ENCODE peak calls at places on chromosomes 11 and 22, in eight cellular contexts. One of them, this sample, is unnamed.

GRCh38 chr11:119316729-119317591 is at the start of gene MCAM:
- DNase-seq in uterus: peak; percentile 57
- DNase-seq in stomach: no peak
- DNase-seq in lower leg skin: no peak
- DNase-seq in Calu3: no peak
- DNase-seq in cardiac fibroblast: no peak
- DNase-seq in astrocyte of the spinal cord: peak; percentile 43
- DNase-seq in fibroblast of mammary gland: no peak
- DNase-seq in this sample: peak; percentile 63

GRCh38 chr11:12800032-12800671 is 125.9 kb downstream of the TEAD1 start:
- DNase-seq in astrocyte of the spinal cord: peak; percentile 80
- DNase-seq in Calu3: peak; percentile 65
- DNase-seq in stomach: peak; percentile 63
- DNase-seq in uterus: no peak
- DNase-seq in lower leg skin: no peak
- DNase-seq in cardiac fibroblast: peak; percentile 71
- DNase-seq in fibroblast of mammary gland: peak; percentile 64
- DNase-seq in this sample: no peak

GRCh38 chr11:10328314-10329090 is 23.6 kb downstream of the ADM start:
- DNase-seq in Calu3: no peak
- DNase-seq in stomach: no peak
- DNase-seq in fibroblast of mammary gland: peak; percentile 79
- DNase-seq in astrocyte of the spinal cord: peak; percentile 87
- DNase-seq in uterus: no peak
- DNase-seq in lower leg skin: no peak
- DNase-seq in cardiac fibroblast: peak; percentile 74
- DNase-seq in this sample: no peak

GRCh38 chr11:65887723-65888162 is 528 bp downstream of the FIBP start:
- DNase-seq in Calu3: peak; percentile 32
- DNase-seq in stomach: no peak
- DNase-seq in lower leg skin: no peak
- DNase-seq in uterus: no peak
- DNase-seq in fibroblast of mammary gland: peak; percentile 57
- DNase-seq in astrocyte of the spinal cord: no peak
- DNase-seq in cardiac fibroblast: peak; percentile 61
- DNase-seq in this sample: no peak

GRCh38 chr22:30985561-30986208 is 16.6 kb downstream of the TUG1 start:
- DNase-seq in fibroblast of mammary gland: no peak
- DNase-seq in cardiac fibroblast: no peak
- DNase-seq in lower leg skin: no peak
- DNase-seq in Calu3: no peak
- DNase-seq in uterus: no peak
- DNase-seq in stomach: no peak
- DNase-seq in astrocyte of the spinal cord: no peak
- DNase-seq in this sample: no peak

GRCh38 chr22:38125731-38126344 is 15.4 kb upstream of the BAIAP2L2 start:
- DNase-seq in uterus: no peak
- DNase-seq in fibroblast of mammary gland: no peak
- DNase-seq in lower leg skin: no peak
- DNase-seq in astrocyte of the spinal cord: no peak
- DNase-seq in Calu3: no peak
- DNase-seq in cardiac fibroblast: no peak
- DNase-seq in stomach: no peak
- DNase-seq in this sample: no peak

GRCh38 chr11:38791346-38791961 is 2193.4 kb upstream of the RAG2 start:
- DNase-seq in lower leg skin: no peak
- DNase-seq in stomach: no peak
- DNase-seq in astrocyte of the spinal cord: peak; percentile 75
- DNase-seq in cardiac fibroblast: peak; percentile 84
- DNase-seq in fibroblast of mammary gland: peak; percentile 55
- DNase-seq in uterus: no peak
- DNase-seq in Calu3: peak; percentile 56
- DNase-seq in this sample: no peak

GRCh38 chr22:41344189-41344788 is 37.5 kb upstream of the TEF start:
- DNase-seq in astrocyte of the spinal cord: no peak
- DNase-seq in fibroblast of mammary gland: no peak
- DNase-seq in cardiac fibroblast: no peak
- DNase-seq in uterus: no peak
- DNase-seq in lower leg skin: no peak
- DNase-seq in stomach: no peak
- DNase-seq in Calu3: no peak
- DNase-seq in this sample: no peak

GRCh38 chr11:20790622-20791021 is 121.2 kb downstream of the NELL1 start:
- DNase-seq in astrocyte of the spinal cord: no peak
- DNase-seq in Calu3: no peak
- DNase-seq in stomach: no peak
- DNase-seq in cardiac fibroblast: no peak
- DNase-seq in fibroblast of mammary gland: no peak
- DNase-seq in lower leg skin: no peak
- DNase-seq in uterus: no peak
- DNase-seq in this sample: no peak

GRCh38 chr11:58318532-58318931 is 40.3 kb downstream of the OR5B17 start:
- DNase-seq in cardiac fibroblast: peak; percentile 75
- DNase-seq in Calu3: no peak
- DNase-seq in fibroblast of mammary gland: peak; percentile 64
- DNase-seq in uterus: no peak
- DNase-seq in astrocyte of the spinal cord: no peak
- DNase-seq in lower leg skin: no peak
- DNase-seq in stomach: no peak
- DNase-seq in this sample: no peak

DNA sequence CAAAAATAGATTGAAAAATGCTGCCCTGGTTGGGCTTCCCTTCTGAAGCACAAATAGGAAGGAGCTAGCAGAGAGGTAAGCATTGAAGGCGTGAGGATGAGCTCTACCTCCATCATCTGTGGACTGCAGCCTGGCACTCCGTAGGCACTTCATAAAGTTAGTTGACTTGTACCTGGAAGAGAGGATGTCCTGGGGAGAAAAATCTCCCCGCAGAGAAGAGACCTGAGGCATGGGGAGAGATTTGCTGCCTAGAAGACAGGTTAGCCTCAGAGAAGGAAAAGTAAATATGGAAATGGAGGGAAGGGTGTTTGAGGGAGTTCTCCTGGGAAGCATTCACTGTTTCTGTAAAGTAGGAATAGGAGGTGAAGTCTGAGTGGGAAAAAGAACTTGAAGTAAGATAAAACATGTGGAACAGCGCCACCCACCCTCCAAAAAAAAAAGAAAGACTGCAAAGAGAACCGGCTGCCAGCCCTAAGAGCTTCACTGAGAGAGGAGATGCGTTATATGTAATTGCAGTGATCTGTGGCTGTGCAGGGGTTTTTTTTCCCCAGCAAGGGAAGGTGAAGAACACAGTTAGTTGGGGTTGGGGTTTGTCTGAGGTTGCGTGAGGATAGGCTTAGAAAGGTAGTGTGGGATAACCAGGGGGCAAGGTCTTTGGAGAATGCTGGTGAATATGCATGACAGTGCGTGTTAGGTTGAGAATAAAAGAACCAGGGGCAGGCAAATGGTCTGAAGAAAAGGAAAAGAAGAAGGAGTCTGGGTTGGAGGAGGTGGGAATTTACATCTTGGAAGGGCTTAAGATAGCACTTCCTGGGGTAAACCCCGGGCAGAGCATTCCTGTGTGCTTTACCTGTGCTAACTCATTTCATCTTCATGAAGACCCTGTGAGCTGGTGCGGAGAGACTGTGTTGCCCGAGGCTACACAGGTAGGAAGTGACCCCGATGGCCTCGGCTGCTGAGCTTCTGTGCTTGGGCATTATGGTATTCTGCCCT is 16.0 kb downstream of the TNRC6B start:
- DNase-seq in astrocyte of the spinal cord: peak; percentile 62
- DNase-seq in uterus: no peak
- DNase-seq in fibroblast of mammary gland: peak; percentile 63
- DNase-seq in Calu3: no peak
- DNase-seq in stomach: no peak
- DNase-seq in cardiac fibroblast: peak; percentile 49
- DNase-seq in lower leg skin: no peak
- DNase-seq in this sample: no peak
- TF ChIP-seq CTCF in astrocyte of the spinal cord: peak; percentile 51
- TF ChIP-seq CTCF in uterus: peak; percentile 33
- TF ChIP-seq CTCF in fibroblast of mammary gland: peak; percentile 47
- TF ChIP-seq CTCF in Calu3: no peak
- TF ChIP-seq CTCF in stomach: no peak
- TF ChIP-seq CTCF in cardiac fibroblast: peak; percentile 23
- TF ChIP-seq CTCF in lower leg skin: no peak
- TF ChIP-seq CTCF in this sample: peak; percentile 27

DNA sequence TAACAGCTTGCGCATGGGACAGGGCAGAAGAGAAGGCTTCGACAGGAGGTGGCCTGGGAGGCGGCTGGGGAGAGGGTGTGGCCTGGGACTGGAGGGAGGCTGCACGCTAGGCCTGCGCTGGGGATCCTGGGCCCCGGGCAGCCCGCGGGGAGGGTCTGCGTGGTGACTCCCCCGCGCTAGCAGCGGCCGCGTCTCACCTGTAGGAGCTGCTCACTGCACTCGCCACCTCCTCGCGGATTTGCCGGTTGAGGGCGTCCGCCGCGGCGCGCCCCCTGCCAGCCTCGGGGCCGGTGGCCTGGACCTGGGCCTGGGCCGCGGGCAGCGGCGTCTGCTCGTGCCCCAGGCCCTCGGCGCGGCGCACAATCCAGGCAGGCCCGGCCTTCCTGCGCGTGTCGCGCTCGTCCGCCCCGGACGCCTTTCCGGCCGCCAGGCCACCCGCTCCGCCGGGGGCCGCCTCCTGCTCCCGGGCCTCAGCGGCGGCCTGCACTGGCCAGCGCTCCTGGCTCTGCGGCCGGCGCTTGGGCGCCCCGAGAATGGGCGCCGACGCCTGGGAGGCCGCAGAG is 1.5 kb downstream of the MAP6 start:
- DNase-seq in cardiac fibroblast: no peak
- DNase-seq in stomach: peak; percentile 36
- DNase-seq in uterus: no peak
- DNase-seq in Calu3: peak; percentile 35
- DNase-seq in astrocyte of the spinal cord: no peak
- DNase-seq in fibroblast of mammary gland: no peak
- DNase-seq in lower leg skin: no peak
- DNase-seq in this sample: peak; percentile 80
- TF ChIP-seq CTCF in cardiac fibroblast: no peak
- TF ChIP-seq CTCF in stomach: no peak
- TF ChIP-seq CTCF in uterus: peak; percentile 5
- TF ChIP-seq CTCF in Calu3: no peak
- TF ChIP-seq CTCF in astrocyte of the spinal cord: no peak
- TF ChIP-seq CTCF in fibroblast of mammary gland: no peak
- TF ChIP-seq CTCF in lower leg skin: no peak
- TF ChIP-seq CTCF in this sample: no peak

GRCh38 chr11:87879118-87879517 is 296.1 kb downstream of the RAB38 start:
- DNase-seq in Calu3: no peak
- DNase-seq in lower leg skin: no peak
- DNase-seq in cardiac fibroblast: peak; percentile 59
- DNase-seq in uterus: no peak
- DNase-seq in astrocyte of the spinal cord: no peak
- DNase-seq in stomach: no peak
- DNase-seq in fibroblast of mammary gland: peak; percentile 39
- DNase-seq in this sample: no peak

DNA sequence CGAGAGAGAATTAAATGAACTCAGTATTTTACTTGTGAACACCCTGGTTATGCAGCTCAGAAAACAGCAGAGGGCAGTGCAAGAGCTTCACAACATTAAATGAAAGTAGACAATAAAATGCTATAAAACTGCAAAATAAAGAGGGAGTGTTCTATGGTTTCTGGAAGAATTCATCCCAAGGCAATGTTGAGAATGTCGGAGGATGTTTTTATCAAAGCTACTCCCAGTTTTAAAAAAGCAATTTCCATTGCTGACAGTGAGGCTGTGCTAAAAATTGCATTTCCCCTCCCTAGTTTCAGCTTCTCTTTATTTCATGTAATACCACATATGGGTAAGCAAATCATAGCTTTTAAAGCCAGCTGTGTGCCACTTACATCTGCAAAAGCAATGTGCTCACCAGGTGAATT is 296.9 kb downstream of the RAB38 start:
- DNase-seq in Calu3: peak; percentile 15
- DNase-seq in stomach: no peak
- DNase-seq in lower leg skin: no peak
- DNase-seq in cardiac fibroblast: peak; percentile 71
- DNase-seq in uterus: no peak
- DNase-seq in fibroblast of mammary gland: peak; percentile 68
- DNase-seq in astrocyte of the spinal cord: peak; percentile 48
- DNase-seq in this sample: no peak
- TF ChIP-seq CTCF in Calu3: no peak
- TF ChIP-seq CTCF in stomach: peak; percentile 22
- TF ChIP-seq CTCF in lower leg skin: no peak
- TF ChIP-seq CTCF in cardiac fibroblast: peak; percentile 54
- TF ChIP-seq CTCF in uterus: peak; percentile 36
- TF ChIP-seq CTCF in fibroblast of mammary gland: peak; percentile 61
- TF ChIP-seq CTCF in astrocyte of the spinal cord: peak; percentile 62
- TF ChIP-seq CTCF in this sample: peak; percentile 52

GRCh38 chr11:113647856-113648255 is 58.3 kb downstream of the TMPRSS5 start:
- DNase-seq in stomach: no peak
- DNase-seq in fibroblast of mammary gland: no peak
- DNase-seq in astrocyte of the spinal cord: no peak
- DNase-seq in Calu3: no peak
- DNase-seq in lower leg skin: no peak
- DNase-seq in cardiac fibroblast: no peak
- DNase-seq in uterus: no peak
- DNase-seq in this sample: no peak

GRCh38 chr11:113645593-113646349 is 60.3 kb downstream of the TMPRSS5 start:
- DNase-seq in cardiac fibroblast: no peak
- DNase-seq in stomach: no peak
- DNase-seq in astrocyte of the spinal cord: no peak
- DNase-seq in Calu3: no peak
- DNase-seq in lower leg skin: no peak
- DNase-seq in fibroblast of mammary gland: no peak
- DNase-seq in uterus: no peak
- DNase-seq in this sample: no peak

GRCh38 chr11:113644605-113645004 is 61.5 kb downstream of the TMPRSS5 start:
- DNase-seq in stomach: no peak
- DNase-seq in uterus: no peak
- DNase-seq in astrocyte of the spinal cord: no peak
- DNase-seq in lower leg skin: no peak
- DNase-seq in fibroblast of mammary gland: no peak
- DNase-seq in Calu3: no peak
- DNase-seq in cardiac fibroblast: no peak
- DNase-seq in this sample: no peak

GRCh38 chr11:113647108-113647507 is 59.0 kb downstream of the TMPRSS5 start:
- DNase-seq in lower leg skin: no peak
- DNase-seq in fibroblast of mammary gland: no peak
- DNase-seq in astrocyte of the spinal cord: no peak
- DNase-seq in cardiac fibroblast: no peak
- DNase-seq in stomach: no peak
- DNase-seq in uterus: no peak
- DNase-seq in Calu3: no peak
- DNase-seq in this sample: no peak

DNA sequence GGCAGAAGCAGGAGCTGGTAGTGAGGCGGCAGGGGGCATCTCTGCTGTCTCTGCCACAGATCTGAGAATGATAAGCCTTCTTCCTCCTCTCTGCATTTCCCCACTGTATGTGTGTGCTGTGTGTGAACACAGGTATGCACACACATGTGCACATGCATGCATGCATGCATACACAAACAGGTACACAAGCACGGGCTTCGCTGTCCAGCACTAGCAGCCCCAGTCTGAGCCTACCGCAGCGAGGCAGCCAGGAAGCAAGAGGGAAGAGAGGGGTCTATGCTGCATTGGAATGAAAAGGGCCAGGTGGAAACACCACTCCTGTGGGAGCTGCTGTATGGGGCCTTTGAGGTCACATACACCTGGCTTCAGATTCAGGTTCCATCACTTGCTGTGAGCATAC is 62.4 kb downstream of the TMPRSS5 start:
- DNase-seq in stomach: no peak
- DNase-seq in cardiac fibroblast: no peak
- DNase-seq in lower leg skin: no peak
- DNase-seq in Calu3: no peak
- DNase-seq in astrocyte of the spinal cord: no peak
- DNase-seq in uterus: no peak
- DNase-seq in fibroblast of mammary gland: no peak
- DNase-seq in this sample: no peak
- TF ChIP-seq CTCF in stomach: no peak
- TF ChIP-seq CTCF in cardiac fibroblast: no peak
- TF ChIP-seq CTCF in lower leg skin: no peak
- TF ChIP-seq CTCF in Calu3: no peak
- TF ChIP-seq CTCF in astrocyte of the spinal cord: no peak
- TF ChIP-seq CTCF in uterus: no peak
- TF ChIP-seq CTCF in fibroblast of mammary gland: no peak
- TF ChIP-seq CTCF in this sample: no peak

This sample was measured in glutamatergic neuron.